ENCODE peak calls at places on chromosomes 4 and X, in seven cellular contexts. One of them, this sample, is unnamed.

GRCh38 chrX:100447563-100448397 is 37.7 kb upstream of the PCDH19 start:
- DNase-seq in IMR-90: peak
- DNase-seq in spleen: no peak
- DNase-seq in HCT116: peak
- DNase-seq in tibial nerve: peak
- DNase-seq in GM12878: no peak
- DNase-seq in esophagus muscularis mucosa: no peak
- DNase-seq in this sample: peak

GRCh38 chr4:2343476-2343875 is 75.0 kb downstream of the ZFYVE28 start:
- DNase-seq in IMR-90: no peak
- DNase-seq in spleen: peak
- DNase-seq in HCT116: no peak
- DNase-seq in tibial nerve: no peak
- DNase-seq in GM12878: no peak
- DNase-seq in esophagus muscularis mucosa: no peak
- DNase-seq in this sample: no peak

GRCh38 chr4:2820216-2820982 is 23.2 kb upstream of the ADD1 start:
- DNase-seq in IMR-90: no peak
- DNase-seq in spleen: peak
- DNase-seq in HCT116: no peak
- DNase-seq in tibial nerve: no peak
- DNase-seq in GM12878: no peak
- DNase-seq in esophagus muscularis mucosa: no peak
- DNase-seq in this sample: no peak

GRCh38 chrX:132592880-132593279 is 104.0 kb upstream of the MBNL3 start:
- DNase-seq in IMR-90: no peak
- DNase-seq in spleen: no peak
- DNase-seq in HCT116: no peak
- DNase-seq in tibial nerve: peak
- DNase-seq in GM12878: no peak
- DNase-seq in esophagus muscularis mucosa: no peak
- DNase-seq in this sample: peak

GRCh38 chrX:94057385-94057784 is 383.4 kb downstream of the FAM133A start:
- DNase-seq in IMR-90: no peak
- DNase-seq in spleen: no peak
- DNase-seq in HCT116: no peak
- DNase-seq in tibial nerve: no peak
- DNase-seq in GM12878: no peak
- DNase-seq in esophagus muscularis mucosa: no peak
- DNase-seq in this sample: no peak

GRCh38 chrX:136128743-136129142 is 18.6 kb upstream of the FHL1 start:
- DNase-seq in IMR-90: no peak
- DNase-seq in spleen: no peak
- DNase-seq in HCT116: no peak
- DNase-seq in tibial nerve: no peak
- DNase-seq in GM12878: no peak
- DNase-seq in esophagus muscularis mucosa: no peak
- DNase-seq in this sample: no peak

GRCh38 chrX:155056877-155057792 is 13.8 kb downstream of the CMC4 start:
- DNase-seq in IMR-90: peak
- DNase-seq in spleen: peak
- DNase-seq in HCT116: peak
- DNase-seq in tibial nerve: peak
- DNase-seq in GM12878: peak
- DNase-seq in esophagus muscularis mucosa: peak
- DNase-seq in this sample: peak

GRCh38 chrX:65926095-65927019 is 113.5 kb downstream of the VSIG4 start:
- DNase-seq in IMR-90: no peak
- DNase-seq in spleen: peak
- DNase-seq in HCT116: no peak
- DNase-seq in tibial nerve: no peak
- DNase-seq in GM12878: peak
- DNase-seq in esophagus muscularis mucosa: no peak
- DNase-seq in this sample: no peak

GRCh38 chrX:28223469-28223868 is 242.2 kb upstream of the DCAF8L1 start:
- DNase-seq in IMR-90: no peak
- DNase-seq in spleen: no peak
- DNase-seq in HCT116: no peak
- DNase-seq in tibial nerve: no peak
- DNase-seq in GM12878: no peak
- DNase-seq in esophagus muscularis mucosa: no peak
- DNase-seq in this sample: no peak

GRCh38 chrX:7921750-7922149 is 5.5 kb downstream of the PNPLA4 start:
- DNase-seq in IMR-90: no peak
- DNase-seq in spleen: no peak
- DNase-seq in HCT116: no peak
- DNase-seq in tibial nerve: no peak
- DNase-seq in GM12878: no peak
- DNase-seq in esophagus muscularis mucosa: no peak
- DNase-seq in this sample: no peak

GRCh38 chrX:136586386-136586785 is 54.4 kb downstream of the VGLL1 start:
- DNase-seq in IMR-90: no peak
- DNase-seq in spleen: no peak
- DNase-seq in HCT116: no peak
- DNase-seq in tibial nerve: no peak
- DNase-seq in GM12878: no peak
- DNase-seq in esophagus muscularis mucosa: no peak
- DNase-seq in this sample: no peak

GRCh38 chr4:125979868-125980412 is 665.2 kb downstream of the FAT4 start:
- DNase-seq in IMR-90: no peak
- DNase-seq in spleen: no peak
- DNase-seq in HCT116: no peak
- DNase-seq in tibial nerve: no peak
- DNase-seq in GM12878: no peak
- DNase-seq in esophagus muscularis mucosa: no peak
- DNase-seq in this sample: no peak

GRCh38 chr4:30380404-30380998 is 339.7 kb upstream of the PCDH7 start:
- DNase-seq in IMR-90: peak
- DNase-seq in spleen: no peak
- DNase-seq in HCT116: peak
- DNase-seq in tibial nerve: no peak
- DNase-seq in GM12878: no peak
- DNase-seq in esophagus muscularis mucosa: no peak
- DNase-seq in this sample: peak

GRCh38 chr4:154985673-154986072 is 204.6 kb downstream of the RBM46 start:
- DNase-seq in IMR-90: no peak
- DNase-seq in spleen: no peak
- DNase-seq in HCT116: no peak
- DNase-seq in tibial nerve: no peak
- DNase-seq in GM12878: no peak
- DNase-seq in esophagus muscularis mucosa: no peak
- DNase-seq in this sample: no peak

GRCh38 chrX:18927558-18927957 is 56.4 kb downstream of the PHKA2 start:
- DNase-seq in IMR-90: no peak
- DNase-seq in spleen: no peak
- DNase-seq in HCT116: no peak
- DNase-seq in tibial nerve: no peak
- DNase-seq in GM12878: no peak
- DNase-seq in esophagus muscularis mucosa: no peak
- DNase-seq in this sample: no peak

GRCh38 chr4:36771411-36772153 is 473.0 kb upstream of the NWD2 start:
- DNase-seq in IMR-90: no peak
- DNase-seq in spleen: no peak
- DNase-seq in HCT116: peak
- DNase-seq in tibial nerve: no peak
- DNase-seq in GM12878: no peak
- DNase-seq in esophagus muscularis mucosa: no peak
- DNase-seq in this sample: no peak

GRCh38 chrX:74450803-74451449 is 29.6 kb downstream of the SLC16A2 start:
- DNase-seq in IMR-90: peak
- DNase-seq in spleen: no peak
- DNase-seq in HCT116: peak
- DNase-seq in tibial nerve: peak
- DNase-seq in GM12878: no peak
- DNase-seq in esophagus muscularis mucosa: no peak
- DNase-seq in this sample: peak

GRCh38 chrX:133544778-133545177 is 129.5 kb upstream of the GPC4 start:
- DNase-seq in IMR-90: no peak
- DNase-seq in spleen: no peak
- DNase-seq in HCT116: no peak
- DNase-seq in tibial nerve: no peak
- DNase-seq in GM12878: no peak
- DNase-seq in esophagus muscularis mucosa: no peak
- DNase-seq in this sample: no peak

GRCh38 chrX:47743504-47743903 is 84.5 kb upstream of the UXT start:
- DNase-seq in IMR-90: peak
- DNase-seq in spleen: no peak
- DNase-seq in HCT116: no peak
- DNase-seq in tibial nerve: no peak
- DNase-seq in GM12878: no peak
- DNase-seq in esophagus muscularis mucosa: no peak
- DNase-seq in this sample: no peak

GRCh38 chr4:71520850-71521249 is 182.0 kb downstream of the SLC4A4 start:
- DNase-seq in IMR-90: peak
- DNase-seq in spleen: no peak
- DNase-seq in HCT116: no peak
- DNase-seq in tibial nerve: no peak
- DNase-seq in GM12878: no peak
- DNase-seq in esophagus muscularis mucosa: no peak
- DNase-seq in this sample: no peak

GRCh38 chrX:134026732-134027311 is 41.4 kb upstream of the GPC3 start:
- DNase-seq in IMR-90: peak
- DNase-seq in spleen: no peak
- DNase-seq in HCT116: peak
- DNase-seq in tibial nerve: peak
- DNase-seq in GM12878: no peak
- DNase-seq in esophagus muscularis mucosa: no peak
- DNase-seq in this sample: peak

DNA sequence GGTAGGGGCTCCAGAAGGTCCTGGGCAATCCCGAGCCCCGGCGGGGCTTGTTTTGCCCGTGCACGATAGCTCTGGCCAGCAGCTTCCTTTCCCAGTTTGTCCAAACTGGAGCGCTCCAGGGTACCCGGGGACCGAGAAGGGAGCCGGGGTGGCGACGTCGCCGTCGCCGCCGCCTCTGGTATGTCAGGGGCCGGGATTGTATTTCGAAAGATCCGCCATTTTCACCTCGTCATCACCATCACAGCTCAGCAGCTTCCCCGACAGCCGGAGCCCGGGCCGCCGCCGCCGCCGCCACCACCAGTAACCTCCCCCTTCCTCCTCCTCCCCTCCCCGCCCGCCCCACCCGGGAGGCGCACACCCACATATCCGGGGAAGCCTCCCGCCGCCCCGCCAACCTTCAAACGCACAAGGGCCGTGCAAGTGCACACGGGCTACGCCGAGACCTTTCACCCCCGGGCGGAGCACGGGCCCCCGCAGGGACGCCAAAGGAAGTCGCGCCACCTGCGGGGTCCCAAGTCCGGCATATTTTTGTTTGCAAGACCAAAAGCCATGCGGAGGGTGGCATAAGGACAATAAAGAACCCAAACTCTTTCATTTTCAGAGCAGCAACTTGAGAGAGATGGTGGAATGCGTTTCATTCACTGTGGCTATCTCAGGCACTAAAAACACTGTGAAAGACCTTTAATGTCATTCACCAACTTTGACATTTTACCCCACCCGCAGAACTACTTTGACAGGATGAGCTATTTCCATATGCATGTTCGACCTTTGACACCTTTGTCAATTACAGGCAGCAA is at the start of gene LIN54:
- DNase-seq in IMR-90: peak
- DNase-seq in spleen: peak
- DNase-seq in HCT116: peak
- DNase-seq in tibial nerve: peak
- DNase-seq in GM12878: no peak
- DNase-seq in esophagus muscularis mucosa: peak
- DNase-seq in this sample: peak
- TF ChIP-seq POLR2A in IMR-90: peak
- TF ChIP-seq POLR2A in spleen: no peak
- TF ChIP-seq POLR2A in HCT116: no peak
- TF ChIP-seq POLR2A in tibial nerve: no peak
- TF ChIP-seq POLR2A in GM12878: peak
- TF ChIP-seq POLR2A in esophagus muscularis mucosa: no peak
- TF ChIP-seq POLR2A in this sample: peak

GRCh38 chr4:61200195-61200990 is at the start of gene ADGRL3:
- DNase-seq in IMR-90: peak
- DNase-seq in spleen: peak
- DNase-seq in HCT116: no peak
- DNase-seq in tibial nerve: no peak
- DNase-seq in GM12878: no peak
- DNase-seq in esophagus muscularis mucosa: no peak
- DNase-seq in this sample: no peak
- H3K27ac ChIP-seq in IMR-90: no peak
- H3K27ac ChIP-seq in spleen: no peak
- H3K27ac ChIP-seq in HCT116: no peak
- H3K27ac ChIP-seq in tibial nerve: peak
- H3K27ac ChIP-seq in GM12878: no peak
- H3K27ac ChIP-seq in esophagus muscularis mucosa: peak
- H3K27ac ChIP-seq in this sample: no peak

GRCh38 chrX:97389761-97390192 is 506.1 kb downstream of the RPA4 start:
- DNase-seq in IMR-90: peak
- DNase-seq in spleen: no peak
- DNase-seq in HCT116: peak
- DNase-seq in tibial nerve: no peak
- DNase-seq in GM12878: no peak
- DNase-seq in esophagus muscularis mucosa: no peak
- DNase-seq in this sample: no peak
- H3K4me3 ChIP-seq in IMR-90: no peak
- H3K4me3 ChIP-seq in spleen: no peak
- H3K4me3 ChIP-seq in HCT116: no peak
- H3K4me3 ChIP-seq in tibial nerve: no peak
- H3K4me3 ChIP-seq in GM12878: no peak
- H3K4me3 ChIP-seq in esophagus muscularis mucosa: no peak
- H3K4me3 ChIP-seq in this sample: no peak

GRCh38 chr4:76235915-76236314 is 15.6 kb upstream of the FAM47E start:
- DNase-seq in IMR-90: no peak
- DNase-seq in spleen: no peak
- DNase-seq in HCT116: no peak
- DNase-seq in tibial nerve: no peak
- DNase-seq in GM12878: no peak
- DNase-seq in esophagus muscularis mucosa: no peak
- DNase-seq in this sample: peak

GRCh38 chr4:76238701-76239100 is 12.8 kb upstream of the FAM47E start:
- DNase-seq in IMR-90: no peak
- DNase-seq in spleen: no peak
- DNase-seq in HCT116: no peak
- DNase-seq in tibial nerve: no peak
- DNase-seq in GM12878: no peak
- DNase-seq in esophagus muscularis mucosa: no peak
- DNase-seq in this sample: no peak

GRCh38 chr4:76240236-76240635 is 11.3 kb upstream of the FAM47E start:
- DNase-seq in IMR-90: no peak
- DNase-seq in spleen: no peak
- DNase-seq in HCT116: no peak
- DNase-seq in tibial nerve: no peak
- DNase-seq in GM12878: no peak
- DNase-seq in esophagus muscularis mucosa: no peak
- DNase-seq in this sample: no peak

GRCh38 chr4:76235407-76235806 is 16.1 kb upstream of the FAM47E start:
- DNase-seq in IMR-90: no peak
- DNase-seq in spleen: no peak
- DNase-seq in HCT116: no peak
- DNase-seq in tibial nerve: no peak
- DNase-seq in GM12878: no peak
- DNase-seq in esophagus muscularis mucosa: no peak
- DNase-seq in this sample: no peak

DNA sequence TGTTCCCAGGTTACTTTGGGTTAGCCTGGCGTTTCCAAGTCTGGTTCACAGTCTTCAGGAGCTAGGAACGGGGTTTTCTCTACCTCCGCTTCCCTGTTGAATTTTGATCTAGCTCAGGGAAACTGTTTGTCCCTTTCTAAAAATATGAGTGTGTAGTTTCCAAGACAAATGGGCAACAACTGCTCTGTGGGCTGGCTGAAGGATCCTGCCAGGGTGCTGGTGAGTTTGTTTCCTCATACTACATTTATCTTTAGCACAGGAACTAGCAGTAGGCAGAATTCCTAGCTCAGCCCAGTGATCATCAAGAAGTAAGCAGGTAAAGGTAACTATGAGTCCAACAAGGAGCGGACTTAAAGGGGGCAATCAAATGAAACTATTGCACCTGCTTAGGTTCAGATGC is 13.3 kb upstream of the FAM47E start:
- DNase-seq in IMR-90: no peak
- DNase-seq in spleen: no peak
- DNase-seq in HCT116: no peak
- DNase-seq in tibial nerve: no peak
- DNase-seq in GM12878: no peak
- DNase-seq in esophagus muscularis mucosa: no peak
- DNase-seq in this sample: peak
- TF ChIP-seq POLR2A in IMR-90: no peak
- TF ChIP-seq POLR2A in spleen: no peak
- TF ChIP-seq POLR2A in HCT116: no peak
- TF ChIP-seq POLR2A in tibial nerve: no peak
- TF ChIP-seq POLR2A in GM12878: no peak
- TF ChIP-seq POLR2A in esophagus muscularis mucosa: no peak
- TF ChIP-seq POLR2A in this sample: no peak